ENCODE peak calls at places on chromosomes 5 and 9, in ten cellular contexts. O, J, V, B, A, S, K, L, E and H are unnamed samples.

GRCh38 chr9:33393581-33393980 is 8.8 kb downstream of the AQP7 start:
- DNase-seq in L (peak), E (no peak), A (no peak), B (no peak), O (no peak), S (no peak), V (no peak), K (no peak), J (no peak), H (no peak)

GRCh38 chr5:100406640-100407039 is 128.5 kb upstream of the FAM174A start:
- DNase-seq in V (no peak), E (no peak), B (no peak), S (no peak), A (no peak), J (no peak), K (no peak), O (peak), L (no peak), H (no peak)

GRCh38 chr5:32712463-32713395 is 1.6 kb downstream of the NPR3 start:
- DNase-seq in A (peak), S (no peak), B (no peak), E (no peak), L (no peak), V (no peak), K (peak), O (peak), J (no peak), H (no peak)

GRCh38 chr5:19891658-19892057 is 96.3 kb downstream of the CDH18 start:
- DNase-seq in A (no peak), J (no peak), V (no peak), L (no peak), O (peak), S (peak), B (no peak), E (no peak), K (peak), H (no peak)

GRCh38 chr5:96478983-96479382 is 45.9 kb upstream of the PCSK1 start:
- DNase-seq in V (no peak), O (no peak), L (no peak), K (no peak), S (no peak), J (peak), A (no peak), E (no peak), B (no peak), H (no peak)

GRCh38 chr5:107957023-107957422 is 286.3 kb upstream of the EFNA5 start:
- DNase-seq in B (no peak), V (no peak), A (no peak), L (no peak), E (no peak), O (no peak), S (no peak), J (no peak), K (no peak), H (no peak)

GRCh38 chr5:8436919-8437318 is 568.0 kb downstream of the MTRR start:
- DNase-seq in J (no peak), B (no peak), E (no peak), V (no peak), O (peak), S (no peak), L (no peak), K (no peak), A (no peak), H (no peak)

GRCh38 chr9:116605060-116605459 is 82.0 kb upstream of the TRIM32 start:
- DNase-seq in V (no peak), O (no peak), K (no peak), L (no peak), S (no peak), A (no peak), E (no peak), B (no peak), J (no peak), H (no peak)

GRCh38 chr5:39547548-39548154 is 122.9 kb upstream of the DAB2 start:
- DNase-seq in K (peak), B (no peak), E (peak), V (peak), O (peak), J (peak), L (no peak), A (peak), S (peak), H (no peak)

GRCh38 chr5:79974896-79975295 is 16.2 kb downstream of the MTX3 start:
- DNase-seq in J (no peak), L (no peak), E (no peak), S (peak), K (peak), O (peak), V (no peak), A (peak), B (no peak), H (no peak)

GRCh38 chr5:107542831-107543231 is 127.9 kb downstream of the EFNA5 start:
- DNase-seq in B (no peak), V (peak), A (no peak), J (peak), S (peak), L (peak), K (peak), E (peak), O (peak), H (peak)

GRCh38 chr5:32355694-32356093 is 43.0 kb upstream of the MTMR12 start:
- DNase-seq in S (no peak), K (no peak), E (no peak), B (no peak), A (no peak), O (no peak), L (no peak), J (no peak), V (no peak), H (no peak)

GRCh38 chr5:141186897-141187512 is at the start of gene PCDHB9:
- DNase-seq in V (no peak), L (no peak), E (no peak), B (peak), A (peak), J (peak), O (peak), S (peak), K (no peak), H (no peak)

GRCh38 chr5:87231037-87231808 is 36.5 kb upstream of the RASA1 start:
- DNase-seq in E (no peak), S (peak), J (no peak), A (no peak), B (peak), L (no peak), V (no peak), O (peak), K (no peak), H (no peak)

GRCh38 chr5:95644351-95645042 is 2.1 kb upstream of the RFESD start:
- DNase-seq in J (peak), V (peak), K (peak), A (peak), B (no peak), O (peak), L (no peak), S (peak), E (peak), H (no peak)

GRCh38 chr5:39024884-39025283 is 49.3 kb downstream of the RICTOR start:
- DNase-seq in A (no peak), S (peak), J (no peak), E (no peak), V (no peak), L (no peak), O (peak), K (peak), B (no peak), H (no peak)

GRCh38 chr5:135174315-135175096 is 140.5 kb upstream of the PITX1 start:
- DNase-seq in A (peak), B (no peak), S (no peak), L (no peak), E (no peak), J (no peak), V (no peak), K (no peak), O (no peak), H (no peak)

GRCh38 chr5:32522429-32523143 is 62.8 kb upstream of the SUB1 start:
- DNase-seq in J (peak), K (peak), A (no peak), S (no peak), V (peak), O (peak), B (peak), L (no peak), E (no peak), H (peak)

GRCh38 chr5:123807177-123807900 is 295.4 kb downstream of the CSNK1G3 start:
- DNase-seq in S (no peak), E (no peak), O (peak), L (no peak), A (peak), K (peak), B (no peak), V (no peak), J (no peak), H (no peak)

GRCh38 chr9:105690742-105691141 is 3.6 kb upstream of the TMEM38B start:
- DNase-seq in O (peak), V (no peak), E (peak), S (no peak), L (no peak), B (no peak), K (peak), J (no peak), A (no peak), H (no peak)

GRCh38 chr5:111742595-111742994 is 14.4 kb downstream of the NREP start:
- DNase-seq in O (peak), A (no peak), K (peak), V (no peak), S (no peak), B (no peak), E (no peak), J (peak), L (no peak), H (no peak)

GRCh38 chr5:139593716-139594319 is 32.7 kb downstream of the UBE2D2 start:
- DNase-seq in K (peak), J (no peak), A (no peak), L (no peak), S (peak), O (peak), B (no peak), E (peak), V (no peak), H (no peak)

GRCh38 chr5:114449836-114450515 is 88.1 kb downstream of the KCNN2 start:
- DNase-seq in V (peak), O (peak), A (peak), B (no peak), K (peak), S (peak), L (peak), J (peak), E (peak), H (peak)

GRCh38 chr5:115686692-115687054 is 60.8 kb upstream of the TMED7 start:
- DNase-seq in K (peak), J (no peak), A (no peak), L (no peak), B (no peak), E (no peak), S (no peak), V (no peak), O (peak), H (no peak)

GRCh38 chr9:90204128-90204838 is 438.3 kb downstream of the DIRAS2 start:
- DNase-seq in E (no peak), O (no peak), B (no peak), S (no peak), K (no peak), V (no peak), L (no peak), A (no peak), J (no peak), H (no peak)

GRCh38 chr9:19926774-19927173 is 137.9 kb upstream of the SLC24A2 start:
- DNase-seq in A (peak), K (no peak), S (no peak), L (no peak), B (no peak), V (no peak), J (no peak), E (no peak), O (no peak), H (no peak)

GRCh38 chr5:40089269-40089668 is 590.4 kb upstream of the PTGER4 start:
- DNase-seq in L (no peak), K (no peak), A (peak), J (no peak), O (peak), V (no peak), B (no peak), S (peak), E (no peak), H (no peak)

GRCh38 chr9:123469231-123469630 is 113.2 kb downstream of the CRB2 start:
- DNase-seq in V (no peak), O (no peak), L (no peak), B (no peak), K (no peak), S (no peak), A (no peak), E (no peak), J (no peak), H (no peak)

GRCh38 chr9:37574996-37575395 is 1.2 kb downstream of the FBXO10 start:
- DNase-seq in L (no peak), V (no peak), O (no peak), A (no peak), S (no peak), K (no peak), B (no peak), J (no peak), E (no peak), H (no peak)

GRCh38 chr5:34914671-34915138 is 599 bp downstream of the RAD1 start:
- DNase-seq in L (peak), K (no peak), A (no peak), V (peak), E (peak), B (no peak), O (peak), J (peak), S (no peak), H (no peak)

GRCh38 chr9:29038332-29038731 is 1465.1 kb upstream of the C9orf72 start:
- DNase-seq in A (no peak), J (no peak), S (no peak), E (no peak), V (no peak), L (no peak), O (no peak), K (no peak), B (no peak), H (no peak)

GRCh38 chr5:6708814-6709213 is 4.4 kb upstream of the TENT4A start:
- DNase-seq in K (no peak), J (no peak), V (no peak), E (no peak), L (peak), B (no peak), S (no peak), A (no peak), O (no peak), H (no peak)

GRCh38 chr5:17620627-17621026 is 10.4 kb downstream of the TAF11L12 start:
- DNase-seq in B (no peak), E (peak), S (no peak), K (no peak), O (no peak), A (peak), V (no peak), J (no peak), L (no peak), H (no peak)

GRCh38 chr9:87389936-87390335 is 107.7 kb upstream of the DAPK1 start:
- DNase-seq in S (no peak), V (no peak), J (no peak), O (no peak), A (no peak), K (no peak), E (no peak), L (no peak), B (no peak), H (no peak)

GRCh38 chr5:103929310-103930003 is 366.9 kb upstream of the NUDT12 start:
- DNase-seq in K (peak), O (peak), B (no peak), V (no peak), J (no peak), E (no peak), A (peak), L (no peak), S (peak), H (no peak)

GRCh38 chr9:129866373-129867137 is 31.3 kb downstream of the USP20 start:
- DNase-seq in A (no peak), V (no peak), K (no peak), E (no peak), S (no peak), J (no peak), B (peak), O (no peak), L (no peak), H (no peak)

GRCh38 chr5:14467886-14468285 is 113.7 kb upstream of the OTULINL start:
- DNase-seq in E (no peak), B (no peak), J (no peak), O (no peak), A (no peak), S (no peak), V (no peak), K (no peak), L (no peak), H (no peak)

GRCh38 chr5:45686620-45687019 is 9.6 kb downstream of the HCN1 start:
- DNase-seq in S (no peak), J (no peak), A (no peak), L (no peak), K (no peak), O (no peak), V (no peak), E (no peak), B (no peak), H (no peak)

GRCh38 chr5:176741566-176742211 is 68.7 kb upstream of the UNC5A start:
- DNase-seq in B (no peak), L (no peak), E (no peak), O (no peak), S (no peak), V (no peak), K (no peak), A (no peak), J (no peak), H (no peak)

GRCh38 chr9:4781408-4781807 is 11.3 kb upstream of the RCL1 start:
- DNase-seq in S (no peak), J (no peak), O (no peak), E (no peak), K (no peak), L (no peak), A (no peak), B (no peak), V (no peak), H (no peak)

GRCh38 chr9:4786599-4786998 is 6.1 kb upstream of the RCL1 start:
- DNase-seq in V (no peak), B (no peak), J (no peak), E (no peak), K (no peak), S (no peak), L (no peak), O (no peak), A (no peak), H (no peak)

GRCh38 chr9:4784403-4784802 is 8.3 kb upstream of the RCL1 start:
- DNase-seq in S (no peak), J (no peak), B (no peak), K (peak), L (no peak), E (no peak), A (peak), V (no peak), O (no peak), H (no peak)

DNA sequence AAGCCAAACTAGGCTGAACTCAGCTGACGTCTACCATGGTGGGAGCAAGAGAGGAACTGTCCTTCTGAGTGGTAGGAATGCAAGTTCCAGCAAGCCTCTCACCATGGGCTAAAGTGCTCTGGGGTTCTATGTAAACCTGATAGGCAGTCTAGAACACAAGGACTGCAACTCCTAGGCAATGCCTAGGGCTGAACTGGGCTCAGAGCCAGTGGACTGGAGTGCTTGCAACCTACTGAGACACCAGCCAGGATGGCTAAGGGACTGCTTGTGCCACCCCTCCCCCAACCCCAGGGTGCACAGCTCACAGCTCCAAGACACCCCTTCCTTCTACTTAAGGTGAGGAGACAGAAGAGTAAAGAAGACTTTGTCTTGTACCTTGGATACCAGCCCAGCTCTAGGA is 12.1 kb upstream of the RCL1 start:
- DNase-seq in B (no peak), V (no peak), S (no peak), L (no peak), A (no peak), J (no peak), O (no peak), K (peak), E (no peak), H (no peak)
- H3K4me3 ChIP-seq in B (no peak), V (no peak), S (no peak), L (no peak), A (no peak), J (no peak), O (no peak), K (no peak), E (no peak), H (no peak)

GRCh38 chr5:126338516-126339153 is 84.6 kb upstream of the GRAMD2B start:
- DNase-seq in E (no peak), O (no peak), K (no peak), B (no peak), J (no peak), S (no peak), V (no peak), L (no peak), A (no peak), H (no peak)
- H3K4me3 ChIP-seq in E (no peak), O (no peak), K (no peak), B (no peak), J (no peak), S (no peak), V (no peak), L (no peak), A (no peak), H (no peak)

DNA sequence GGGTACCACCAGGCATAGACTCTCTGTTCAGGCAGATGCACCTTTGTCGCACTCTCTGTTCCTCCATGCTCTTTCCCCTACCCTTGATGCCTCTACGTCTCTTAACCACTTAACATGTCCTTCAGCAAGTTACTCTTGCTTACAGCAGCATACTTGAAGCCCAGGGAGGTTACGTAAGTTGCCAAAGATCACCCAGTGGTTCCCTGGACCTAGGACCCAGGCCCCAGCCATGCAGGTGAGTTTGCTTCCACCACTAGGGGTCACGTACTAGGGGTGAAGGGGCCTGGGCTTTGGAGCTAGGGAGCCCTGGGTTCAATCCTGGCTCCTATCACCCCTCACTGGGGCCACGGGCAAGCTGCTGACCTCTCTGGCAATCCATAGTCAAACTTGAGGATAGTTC is 8.9 kb downstream of the AKNA start:
- DNase-seq in O (no peak), J (no peak), K (no peak), S (no peak), A (no peak), E (no peak), V (no peak), B (no peak), L (no peak), H (no peak)
- H3K4me3 ChIP-seq in O (no peak), J (no peak), K (no peak), S (no peak), A (no peak), E (no peak), V (no peak), B (no peak), L (no peak), H (no peak)

GRCh38 chr5:42089705-42090104 is 164.6 kb downstream of the FBXO4 start:
- DNase-seq in K (no peak), O (peak), A (no peak), B (no peak), J (no peak), E (no peak), V (no peak), L (no peak), S (no peak), H (no peak)

DNA sequence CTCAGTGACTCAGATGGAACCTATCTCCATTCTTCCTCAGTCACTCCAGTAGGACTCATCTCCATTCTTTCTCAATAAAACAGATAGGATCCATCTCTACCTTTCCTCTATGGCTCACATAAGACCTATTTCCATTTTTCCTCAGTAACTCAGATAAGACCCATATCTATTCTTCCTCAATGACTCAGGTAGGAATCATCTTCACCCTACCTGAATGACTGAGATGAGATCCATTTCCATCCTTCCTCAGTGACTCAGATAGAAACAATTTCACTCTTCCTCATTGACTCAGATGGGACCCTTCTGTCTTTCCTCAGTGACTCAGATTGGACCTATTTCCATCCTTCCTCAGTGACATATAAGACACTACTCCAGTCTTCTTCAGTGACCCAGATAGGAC is 165.1 kb downstream of the FBXO4 start:
- DNase-seq in A (no peak), E (no peak), K (peak), V (no peak), J (no peak), O (peak), L (no peak), B (no peak), S (no peak), H (no peak)
- H3K4me3 ChIP-seq in A (no peak), E (no peak), K (no peak), V (no peak), J (no peak), O (no peak), L (no peak), B (no peak), S (no peak), H (no peak)